ENCODE peak calls at places on chromosomes 7 and 10, in seven cellular contexts. I is midbrain; K is CD8-positive, alpha-beta T cell; E is GF-D8; N is K562; L is naive thymus-derived CD8-positive, alpha-beta T cell; X is GM10248. T is an unnamed sample.

GRCh38 chr7:26326211-26326610 is 34.5 kb downstream of the SNX10 start:
- DNase-seq in I (no peak), K (no peak), E (no peak), N (no peak), L (no peak), X (no peak), T (no peak)

GRCh38 chr10:35751347-35751746 is 109.3 kb upstream of the FZD8 start:
- DNase-seq in I (no peak), K (no peak), E (no peak), N (no peak), L (no peak), X (no peak), T (no peak)

GRCh38 chr7:135197906-135198655 is 13.2 kb downstream of the WDR91 start:
- DNase-seq in I (no peak), K (no peak), E (no peak), N (no peak), L (no peak), X (no peak), T (no peak)

GRCh38 chr10:96497391-96497790 is 16.3 kb downstream of the TLL2 start:
- DNase-seq in I (no peak), K (no peak), E (no peak), N (no peak), L (no peak), X (no peak), T (no peak)

GRCh38 chr7:7971308-7972040 is 2.9 kb downstream of the GLCCI1 start:
- DNase-seq in I (peak; percentile 45), K (no peak), E (no peak), N (no peak), L (no peak), X (no peak), T (no peak)

GRCh38 chr10:78299861-78300453 is 266.3 kb downstream of the RPS24 start:
- DNase-seq in I (no peak), K (no peak), E (peak; percentile 75), N (no peak), L (no peak), X (no peak), T (peak; percentile 45)

GRCh38 chr10:128493811-128494210 is 367.6 kb upstream of the MKI67 start:
- DNase-seq in I (no peak), K (no peak), E (no peak), N (no peak), L (no peak), X (no peak), T (no peak)

GRCh38 chr7:123824754-123825067 is 20.3 kb upstream of the HYAL4 start:
- DNase-seq in I (no peak), K (no peak), E (no peak), N (no peak), L (no peak), X (no peak), T (no peak)

GRCh38 chr10:6218692-6219493 is 16.2 kb downstream of the PFKFB3 start:
- DNase-seq in I (no peak), K (no peak), E (no peak), N (no peak), L (no peak), X (no peak), T (no peak)

GRCh38 chr10:60778978-60779668 is 845 bp downstream of the CDK1 start:
- DNase-seq in I (no peak), K (no peak), E (no peak), N (no peak), L (peak; percentile 32), X (no peak), T (no peak)

GRCh38 chr7:32214913-32215312 is 144.7 kb upstream of the PDE1C start:
- DNase-seq in I (no peak), K (no peak), E (no peak), N (no peak), L (no peak), X (no peak), T (no peak)

GRCh38 chr7:135889823-135890222 is 87.3 kb downstream of the MTPN start:
- DNase-seq in I (no peak), K (no peak), E (no peak), N (no peak), L (no peak), X (no peak), T (no peak)

GRCh38 chr10:19549503-19549902 is 266.7 kb upstream of the PLXDC2 start:
- DNase-seq in I (no peak), K (no peak), E (no peak), N (no peak), L (no peak), X (no peak), T (no peak)

GRCh38 chr7:39465055-39465929 is 100.9 kb upstream of the YAE1 start:
- DNase-seq in I (no peak), K (no peak), E (peak; percentile 13), N (peak; percentile 63), L (peak; percentile 28), X (peak; percentile 63), T (peak; percentile 47)

GRCh38 chr10:99461230-99461629 is 30.8 kb upstream of the GOT1 start:
- DNase-seq in I (no peak), K (no peak), E (no peak), N (no peak), L (no peak), X (no peak), T (no peak)

GRCh38 chr10:5317547-5318107 is 47.1 kb upstream of the UCN3 start:
- DNase-seq in I (no peak), K (peak; percentile 62), E (peak; percentile 8), N (peak; percentile 62), L (peak; percentile 43), X (no peak), T (no peak)

GRCh38 chr10:33008499-33009243 is 50.6 kb upstream of the ITGB1 start:
- DNase-seq in I (peak; percentile 79), K (peak; percentile 67), E (peak; percentile 21), N (peak; percentile 63), L (peak; percentile 53), X (peak; percentile 52), T (peak; percentile 68)

GRCh38 chr10:110620108-110620719 is 23.9 kb upstream of the RBM20 start:
- DNase-seq in I (no peak), K (no peak), E (no peak), N (no peak), L (no peak), X (no peak), T (no peak)

GRCh38 chr10:119700321-119700954 is 25.4 kb upstream of the INPP5F start:
- DNase-seq in I (no peak), K (no peak), E (no peak), N (no peak), L (no peak), X (peak; percentile 55), T (peak; percentile 57)

GRCh38 chr7:155727616-155728015 is 83.2 kb downstream of the RBM33 start:
- DNase-seq in I (no peak), K (no peak), E (no peak), N (no peak), L (no peak), X (no peak), T (no peak)

GRCh38 chr10:126568809-126569208 is 101.7 kb downstream of the C10orf90 start:
- DNase-seq in I (no peak), K (no peak), E (no peak), N (no peak), L (no peak), X (no peak), T (no peak)

GRCh38 chr10:27256299-27256698 is 15.7 kb upstream of the ACBD5 start:
- DNase-seq in I (no peak), K (no peak), E (no peak), N (no peak), L (no peak), X (no peak), T (no peak)

GRCh38 chr7:131544449-131545425 is 11.7 kb downstream of the PODXL start:
- DNase-seq in I (peak; percentile 23), K (no peak), E (no peak), N (peak; percentile 72), L (no peak), X (no peak), T (no peak)

GRCh38 chr10:72502581-72502980 is 123.3 kb downstream of the MICU1 start:
- DNase-seq in I (no peak), K (no peak), E (no peak), N (peak; percentile 14), L (no peak), X (no peak), T (no peak)

GRCh38 chr7:19066109-19066508 is 51.3 kb downstream of the TWIST1 start:
- DNase-seq in I (no peak), K (no peak), E (no peak), N (no peak), L (no peak), X (no peak), T (no peak)

GRCh38 chr10:79266543-79267312 is 80.5 kb upstream of the PPIF start:
- DNase-seq in I (peak; percentile 58), K (no peak), E (peak; percentile 78), N (no peak), L (no peak), X (peak; percentile 78), T (peak; percentile 62)

GRCh38 chr7:22726345-22726848 is 603 bp upstream of the IL6 start:
- DNase-seq in I (peak; percentile 12), K (peak; percentile 64), E (no peak), N (peak; percentile 76), L (peak; percentile 59), X (peak; percentile 76), T (peak; percentile 58)

GRCh38 chr7:143363011-143363937 is 761 bp upstream of the FAM131B start:
- DNase-seq in I (no peak), K (no peak), E (no peak), N (no peak), L (no peak), X (no peak), T (no peak)

GRCh38 chr7:15571303-15571878 is 9.6 kb upstream of the AGMO start:
- DNase-seq in I (no peak), K (no peak), E (no peak), N (no peak), L (no peak), X (no peak), T (no peak)

GRCh38 chr7:3892167-3892566 is 591.1 kb downstream of the SDK1 start:
- DNase-seq in I (peak; percentile 36), K (no peak), E (no peak), N (no peak), L (no peak), X (no peak), T (no peak)

GRCh38 chr7:31982962-31983361 is 87.2 kb downstream of the PDE1C start:
- DNase-seq in I (no peak), K (no peak), E (no peak), N (no peak), L (no peak), X (no peak), T (no peak)